ENCODE peak calls at places on chromosomes 13 and 19, in six cellular contexts. N is body of pancreas, W is GM23248, F is K562, O is heart left ventricle, V is OCI-LY7. R is an unnamed sample. For H3K4me1, the result is how much of the 10 kb centered on the place peaks cover.

GRCh38 chr19:4660181-4660791 is 9.9 kb downstream of the MYDGF start:
- DNase-seq in O (peak), N (no peak), V (peak), F (peak), W (no peak), R (no peak)

GRCh38 chr19:40282209-40282580 is 3.0 kb downstream of the AKT2 start:
- DNase-seq in N (no peak), V (no peak), F (no peak), O (no peak), W (no peak), R (no peak)

GRCh38 chr19:9498183-9498902 is at the start of gene ZNF560:
- DNase-seq in O (no peak), V (no peak), F (peak), W (peak), N (no peak), R (no peak)

GRCh38 chr19:33512021-33512420 is 9.6 kb downstream of the PEPD start:
- DNase-seq in N (no peak), F (no peak), V (no peak), O (no peak), W (no peak), R (no peak)

GRCh38 chr19:54674021-54674617 is 11.3 kb downstream of the LILRB4 start:
- DNase-seq in O (no peak), F (peak), N (no peak), W (peak), V (peak), R (no peak)

GRCh38 chr19:16514383-16515019 is 18.3 kb downstream of the C19orf44 start:
- DNase-seq in N (no peak), F (no peak), O (no peak), V (peak), W (no peak), R (no peak)

GRCh38 chr13:93039131-93039530 is 187.5 kb upstream of the GPC6 start:
- DNase-seq in O (no peak), F (no peak), W (peak), N (no peak), V (no peak), R (no peak)

GRCh38 chr13:51959773-51960172 is 51.5 kb downstream of the ATP7B start:
- DNase-seq in F (peak), V (peak), W (no peak), O (no peak), N (no peak), R (no peak)

GRCh38 chr13:65149687-65150086 is 2080.4 kb downstream of the PCDH9 start:
- DNase-seq in W (no peak), N (no peak), O (no peak), F (no peak), V (no peak), R (no peak)

GRCh38 chr19:47863514-47863936 is 4.5 kb downstream of the TPRX2 start:
- DNase-seq in O (peak), V (peak), N (peak), W (peak), F (peak), R (peak)

GRCh38 chr19:48393196-48393558 is 291 bp upstream of the GRIN2D start:
- DNase-seq in F (no peak), O (no peak), W (no peak), N (no peak), V (no peak), R (no peak)

GRCh38 chr13:42181381-42181953 is 90.5 kb upstream of the AKAP11 start:
- DNase-seq in N (no peak), O (peak), F (no peak), W (no peak), V (no peak), R (no peak)

GRCh38 chr19:46586294-46586693 is 14.8 kb upstream of the CALM3 start:
- DNase-seq in F (no peak), V (no peak), W (no peak), O (no peak), N (no peak), R (no peak)

GRCh38 chr13:99053636-99054233 is 75.9 kb upstream of the DOCK9 start:
- DNase-seq in N (no peak), V (no peak), W (no peak), O (no peak), F (peak), R (no peak)

GRCh38 chr19:36169084-36169760 is 17.0 kb upstream of the COX7A1 start:
- DNase-seq in W (no peak), O (peak), V (no peak), N (peak), F (no peak), R (no peak)

GRCh38 chr13:71603255-71603654 is 263.7 kb downstream of the DACH1 start:
- DNase-seq in O (no peak), W (no peak), N (no peak), V (no peak), F (no peak), R (no peak)

GRCh38 chr19:38399081-38399480 is 3.8 kb upstream of the FAM98C start:
- DNase-seq in V (no peak), O (no peak), F (no peak), W (no peak), N (no peak), R (no peak)

GRCh38 chr19:30631035-30631375 is 258.8 kb downstream of the ZNF536 start:
- DNase-seq in O (no peak), W (no peak), N (no peak), V (no peak), F (no peak), R (no peak)

GRCh38 chr19:47049307-47049700 is 880 bp upstream of the TMEM160 start:
- DNase-seq in O (no peak), V (no peak), W (peak), N (no peak), F (no peak), R (no peak)

GRCh38 chr13:27371932-27372331 is 52.5 kb upstream of the GTF3A start:
- DNase-seq in N (peak), V (no peak), F (no peak), O (no peak), W (no peak), R (no peak)

GRCh38 chr19:21569497-21569870 is 64.1 kb downstream of the ZNF429 start:
- DNase-seq in V (no peak), N (no peak), F (no peak), O (no peak), W (peak), R (peak)

GRCh38 chr13:32624441-32624840 is 38.2 kb downstream of the PDS5B start:
- DNase-seq in O (no peak), F (no peak), N (no peak), V (no peak), W (peak), R (no peak)

GRCh38 chr19:11560404-11560988 is 1.5 kb upstream of the ELOF1 start:
- DNase-seq in V (peak), N (peak), F (peak), O (no peak), W (peak), R (no peak)

GRCh38 chr13:74133657-74134201 is 475 bp downstream of the KLF12 start:
- DNase-seq in V (peak), F (no peak), N (peak), W (peak), O (peak), R (peak)

GRCh38 chr13:113023217-113023597 is 54.2 kb downstream of the MCF2L start:
- DNase-seq in F (no peak), W (no peak), N (no peak), V (no peak), O (peak), R (peak)

GRCh38 chr13:110869805-110870706 is 44.8 kb downstream of the ANKRD10 start:
- DNase-seq in N (peak), V (no peak), O (peak), F (peak), W (peak), R (peak)

GRCh38 chr19:12821761-12822160 is 12.6 kb downstream of the RTBDN start:
- DNase-seq in F (no peak), W (peak), O (no peak), N (no peak), V (no peak), R (no peak)

GRCh38 chr13:97367427-97367826 is 66.5 kb upstream of the RAP2A start:
- DNase-seq in N (no peak), O (no peak), V (no peak), W (peak), F (no peak), R (no peak)

GRCh38 chr19:10011974-10012373 is 1.3 kb upstream of the RDH8 start:
- DNase-seq in O (no peak), F (no peak), N (no peak), V (no peak), W (no peak), R (no peak)

GRCh38 chr13:111844222-111844671 is 222.7 kb upstream of the SOX1 start:
- DNase-seq in N (no peak), V (no peak), W (no peak), O (no peak), F (no peak), R (no peak)

GRCh38 chr13:28624707-28625432 is 34.1 kb upstream of the POMP start:
- DNase-seq in F (no peak), V (no peak), N (no peak), W (no peak), O (no peak), R (no peak)

GRCh38 chr13:36341718-36342117 is 4.5 kb downstream of the SPART start:
- DNase-seq in O (no peak), F (no peak), W (peak), V (no peak), N (no peak), R (no peak)

GRCh38 chr13:36345438-36346221 is 564 bp downstream of the SPART start:
- DNase-seq in N (peak), V (no peak), F (peak), W (peak), O (peak), R (peak)

GRCh38 chr13:36344173-36344572 is 2.0 kb downstream of the SPART start:
- DNase-seq in F (peak), O (no peak), V (no peak), W (peak), N (no peak), R (no peak)

GRCh38 chr13:36344886-36345437 is 1.2 kb downstream of the SPART start:
- DNase-seq in N (no peak), W (no peak), O (no peak), V (no peak), F (peak), R (no peak)

DNA sequence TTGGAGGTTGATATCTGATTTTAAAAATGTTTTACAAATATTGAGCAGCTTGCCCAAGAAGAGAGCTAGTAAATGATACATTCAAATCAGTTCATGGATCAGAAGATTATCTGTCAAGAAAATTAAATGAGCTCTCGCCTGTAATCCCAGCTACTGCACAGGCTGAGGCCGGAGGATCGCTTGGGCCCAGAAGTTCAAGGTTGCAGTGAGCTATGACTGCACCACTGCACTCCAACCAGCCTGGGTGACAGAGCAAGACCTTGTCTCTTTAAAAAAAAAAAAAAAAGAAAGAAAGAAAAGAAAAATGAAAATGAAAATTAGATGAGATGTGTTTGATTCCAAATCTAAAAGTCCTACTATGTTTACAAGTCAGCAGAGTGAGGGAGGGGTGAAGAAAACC is 2.4 kb downstream of the SPART start:
- DNase-seq in V (no peak), N (no peak), F (no peak), O (no peak), W (no peak), R (no peak)
- H3K4me3 ChIP-seq in V (no peak), N (no peak), F (peak), O (no peak), W (peak), R (peak)

GRCh38 chr13:40779049-40779448 is 8.1 kb upstream of the MRPS31 start:
- DNase-seq in O (no peak), W (no peak), F (no peak), N (no peak), V (no peak), R (no peak)

GRCh38 chr13:40780822-40781401 is 8.5 kb upstream of the SLC25A15 start:
- DNase-seq in V (peak), N (no peak), F (peak), W (peak), O (no peak), R (no peak)

GRCh38 chr13:40781717-40782116 is 7.7 kb upstream of the SLC25A15 start:
- DNase-seq in W (no peak), N (no peak), V (peak), O (no peak), F (no peak), R (no peak)

GRCh38 chr13:40777957-40778235 is 6.9 kb upstream of the MRPS31 start:
- DNase-seq in N (no peak), F (no peak), O (no peak), V (no peak), W (no peak), R (no peak)

GRCh38 chr13:40779796-40780285 is 8.9 kb upstream of the MRPS31 start:
- DNase-seq in W (no peak), N (no peak), O (no peak), F (no peak), V (no peak), R (no peak)
- H3K4me1 ChIP-seq in W (under half), N (under half), O (under half), F (under half), V (half or more), R (under half)

GRCh38 chr19:3466630-3467029 is 13.7 kb downstream of the SMIM24 start:
- DNase-seq in O (no peak), W (no peak), N (no peak), F (no peak), V (no peak), R (no peak)
- H3K4me3 ChIP-seq in O (no peak), W (no peak), N (no peak), F (no peak), V (no peak), R (no peak)

GRCh38 chr13:79480954-79481684 is at the start of gene NDFIP2:
- DNase-seq in F (peak), O (peak), W (peak), N (peak), V (peak), R (peak)

GRCh38 chr13:79483302-79483701 is 2.3 kb downstream of the NDFIP2 start:
- DNase-seq in W (peak), F (no peak), N (no peak), O (no peak), V (no peak), R (no peak)

GRCh38 chr13:79485014-79485441 is 4.1 kb downstream of the NDFIP2 start:
- DNase-seq in W (peak), F (no peak), V (no peak), O (peak), N (peak), R (no peak)

GRCh38 chr13:79482271-79482970 is 1.5 kb downstream of the NDFIP2 start:
- DNase-seq in F (no peak), V (no peak), O (no peak), W (peak), N (no peak), R (no peak)

DNA sequence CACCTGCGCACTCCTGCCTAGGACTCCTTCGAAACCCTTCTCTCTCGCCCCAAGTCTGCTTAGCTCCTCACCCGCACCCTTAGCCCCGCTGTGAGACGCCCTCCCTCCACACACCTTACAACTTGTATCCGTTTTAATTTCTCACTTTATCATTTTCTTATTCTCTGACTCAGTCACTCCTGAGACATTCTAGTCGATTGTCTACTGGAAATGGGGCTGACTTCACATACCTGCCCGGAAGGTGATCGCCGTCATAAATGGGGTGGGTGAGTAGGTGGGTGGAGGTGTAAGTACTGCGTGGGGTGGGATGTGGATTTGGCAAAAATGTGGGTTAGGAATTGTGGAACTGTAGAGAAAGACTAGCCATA is 714 bp downstream of the NDFIP2 start:
- DNase-seq in N (peak), O (no peak), W (peak), V (peak), F (peak), R (no peak)
- H3K4me1 ChIP-seq in N (under half), O (under half), W (under half), V (under half), F (under half), R (half or more)

R was measured in left ventricle myocardium inferior.